ENCODE peak calls at places on chromosomes 12 and 14, in six cellular contexts. E, G, D, J, S and L are unnamed samples.

GRCh38 chr14:52948836-52949235 is 2.0 kb downstream of the FERMT2 start:
- DNase-seq in E (no peak), G (no peak), D (no peak), J (no peak), S (no peak), L (no peak)

GRCh38 chr14:20356422-20356821 is 13.0 kb downstream of the PARP2 start:
- DNase-seq in E (no peak), G (no peak), D (no peak), J (no peak), S (no peak), L (no peak)

GRCh38 chr12:111753144-111753881 is 13.4 kb upstream of the ALDH2 start:
- DNase-seq in E (peak), G (peak), D (peak), J (no peak), S (no peak), L (peak)

GRCh38 chr12:32490801-32491200 is 91.4 kb downstream of the FGD4 start:
- DNase-seq in E (no peak), G (no peak), D (no peak), J (no peak), S (no peak), L (no peak)

GRCh38 chr12:113867258-113867657 is 98.9 kb downstream of the RBM19 start:
- DNase-seq in E (peak), G (peak), D (peak), J (no peak), S (no peak), L (no peak)

GRCh38 chr14:55102141-55102547 is 26.9 kb upstream of the LGALS3 start:
- DNase-seq in E (peak), G (peak), D (peak), J (peak), S (peak), L (peak)

GRCh38 chr12:104790296-104791125 is 167.6 kb downstream of the SLC41A2 start:
- DNase-seq in E (peak), G (peak), D (peak), J (no peak), S (no peak), L (peak)

GRCh38 chr12:51836012-51836832 is 12.3 kb downstream of the FIGNL2 start:
- DNase-seq in E (peak), G (no peak), D (no peak), J (no peak), S (no peak), L (no peak)

GRCh38 chr14:20440882-20441281 is 4.9 kb upstream of the KLHL33 start:
- DNase-seq in E (no peak), G (no peak), D (no peak), J (no peak), S (no peak), L (peak)

GRCh38 chr12:39103552-39104165 is 198.3 kb upstream of the CPNE8 start:
- DNase-seq in E (peak), G (peak), D (peak), J (peak), S (peak), L (peak)

GRCh38 chr12:130517588-130517987 is 179.9 kb downstream of the PIWIL1 start:
- DNase-seq in E (no peak), G (no peak), D (no peak), J (no peak), S (no peak), L (no peak)

GRCh38 chr14:55120466-55121144 is 8.4 kb upstream of the LGALS3 start:
- DNase-seq in E (no peak), G (no peak), D (no peak), J (peak), S (no peak), L (no peak)

GRCh38 chr12:56836800-56837663 is 73.9 kb downstream of the HSD17B6 start:
- DNase-seq in E (no peak), G (peak), D (no peak), J (no peak), S (no peak), L (peak)

GRCh38 chr12:75196865-75197264 is 12.8 kb downstream of the KCNC2 start:
- DNase-seq in E (no peak), G (peak), D (no peak), J (peak), S (no peak), L (no peak)

GRCh38 chr12:65941388-65941787 is 117.1 kb downstream of the HMGA2 start:
- DNase-seq in E (no peak), G (peak), D (no peak), J (no peak), S (no peak), L (no peak)

GRCh38 chr14:45177081-45177480 is 41.4 kb downstream of the FANCM start:
- DNase-seq in E (no peak), G (no peak), D (no peak), J (no peak), S (no peak), L (no peak)

GRCh38 chr12:8681129-8681902 is 16.5 kb upstream of the RIMKLB start:
- DNase-seq in E (peak), G (peak), D (no peak), J (peak), S (no peak), L (no peak)

GRCh38 chr14:93582516-93582915 is 151.8 kb downstream of the UNC79 start:
- DNase-seq in E (no peak), G (no peak), D (no peak), J (no peak), S (no peak), L (no peak)
- H3K4me2 ChIP-seq in E (no peak), G (no peak), D (no peak), J (no peak), S (no peak), L (no peak)

GRCh38 chr12:6965026-6965661 is 5.3 kb downstream of the PHB2 start:
- DNase-seq in E (peak), G (peak), D (peak), J (peak), S (peak), L (peak)
- H3K4me2 ChIP-seq in E (peak), G (peak), D (no peak), J (peak), S (peak), L (peak)

GRCh38 chr12:124402281-124403066 is 107.6 kb downstream of the RFLNA start:
- DNase-seq in E (no peak), G (no peak), D (no peak), J (no peak), S (no peak), L (no peak)
- H3K4me2 ChIP-seq in E (no peak), G (no peak), D (no peak), J (no peak), S (no peak), L (no peak)

GRCh38 chr12:67877697-67878096 is 111.5 kb upstream of the IFNG-AS1 start:
- DNase-seq in E (no peak), G (no peak), D (no peak), J (no peak), S (no peak), L (no peak)
- H3K4me2 ChIP-seq in E (no peak), G (no peak), D (no peak), J (no peak), S (no peak), L (no peak)